ENCODE peak calls at places on chromosomes 6 and 20, in four cellular contexts. One of them, this sample, is unnamed.

GRCh38 chr6:165762125-165762524 is 99.1 kb upstream of the PDE10A start:
- DNase-seq in GM12878: no peak
- DNase-seq in K562: no peak
- DNase-seq in H1: no peak
- DNase-seq in this sample: no peak

GRCh38 chr6:105326838-105327745 is 75.8 kb downstream of the PREP start:
- DNase-seq in GM12878: no peak
- DNase-seq in K562: no peak
- DNase-seq in H1: no peak
- DNase-seq in this sample: peak

GRCh38 chr6:38018755-38019165 is 199.2 kb downstream of the ZFAND3 start:
- DNase-seq in GM12878: no peak
- DNase-seq in K562: no peak
- DNase-seq in H1: no peak
- DNase-seq in this sample: no peak

GRCh38 chr6:31128093-31128676 is 7.9 kb upstream of the CDSN start:
- DNase-seq in GM12878: peak
- DNase-seq in K562: peak
- DNase-seq in H1: no peak
- DNase-seq in this sample: peak

GRCh38 chr6:27617700-27618689 is 145.1 kb upstream of the ZNF184 start:
- DNase-seq in GM12878: no peak
- DNase-seq in K562: peak
- DNase-seq in H1: no peak
- DNase-seq in this sample: peak

GRCh38 chr20:59817406-59817805 is 116.0 kb downstream of the SYCP2 start:
- DNase-seq in GM12878: no peak
- DNase-seq in K562: no peak
- DNase-seq in H1: no peak
- DNase-seq in this sample: no peak

GRCh38 chr6:71888720-71889340 is 2.5 kb downstream of the RIMS1 start:
- DNase-seq in GM12878: no peak
- DNase-seq in K562: no peak
- DNase-seq in H1: no peak
- DNase-seq in this sample: no peak

GRCh38 chr20:19992996-19993908 is 23.9 kb upstream of the NAA20 start:
- DNase-seq in GM12878: no peak
- DNase-seq in K562: no peak
- DNase-seq in H1: no peak
- DNase-seq in this sample: peak

GRCh38 chr6:111592726-111593515 is 12.8 kb downstream of the TRAF3IP2 start:
- DNase-seq in GM12878: no peak
- DNase-seq in K562: no peak
- DNase-seq in H1: no peak
- DNase-seq in this sample: no peak

GRCh38 chr6:75656479-75656878 is 54.8 kb downstream of the SENP6 start:
- DNase-seq in GM12878: no peak
- DNase-seq in K562: no peak
- DNase-seq in H1: no peak
- DNase-seq in this sample: no peak

GRCh38 chr20:36101201-36101600 is 53.3 kb upstream of the EPB41L1 start:
- DNase-seq in GM12878: no peak
- DNase-seq in K562: no peak
- DNase-seq in H1: no peak
- DNase-seq in this sample: no peak

GRCh38 chr6:45430590-45431202 is 53.0 kb upstream of the SUPT3H start:
- DNase-seq in GM12878: no peak
- DNase-seq in K562: no peak
- DNase-seq in H1: no peak
- DNase-seq in this sample: no peak

GRCh38 chr20:63186528-63187316 is 29.2 kb downstream of the YTHDF1 start:
- DNase-seq in GM12878: no peak
- DNase-seq in K562: no peak
- DNase-seq in H1: no peak
- DNase-seq in this sample: no peak

GRCh38 chr20:49282584-49283171 is 4.8 kb upstream of the ZNFX1 start:
- DNase-seq in GM12878: no peak
- DNase-seq in K562: no peak
- DNase-seq in H1: no peak
- DNase-seq in this sample: no peak

GRCh38 chr6:20791074-20791473 is 256.8 kb downstream of the CDKAL1 start:
- DNase-seq in GM12878: peak
- DNase-seq in K562: no peak
- DNase-seq in H1: no peak
- DNase-seq in this sample: no peak

GRCh38 chr20:37336369-37337207 is 9.4 kb upstream of the SRC start:
- DNase-seq in GM12878: peak
- DNase-seq in K562: peak
- DNase-seq in H1: no peak
- DNase-seq in this sample: peak

GRCh38 chr6:139549561-139550070 is 175.2 kb upstream of the CITED2 start:
- DNase-seq in GM12878: no peak
- DNase-seq in K562: no peak
- DNase-seq in H1: no peak
- DNase-seq in this sample: no peak

GRCh38 chr6:161257778-161258457 is 15.9 kb downstream of the AGPAT4 start:
- DNase-seq in GM12878: no peak
- DNase-seq in K562: no peak
- DNase-seq in H1: no peak
- DNase-seq in this sample: peak

GRCh38 chr6:386688-387266 is 4.8 kb upstream of the IRF4 start:
- DNase-seq in GM12878: no peak
- DNase-seq in K562: no peak
- DNase-seq in H1: no peak
- DNase-seq in this sample: no peak

GRCh38 chr6:63799313-63799712 is 163.7 kb downstream of the PHF3 start:
- DNase-seq in GM12878: no peak
- DNase-seq in K562: no peak
- DNase-seq in H1: no peak
- DNase-seq in this sample: no peak

GRCh38 chr20:6026051-6026450 is 27.8 kb downstream of the LRRN4 start:
- DNase-seq in GM12878: no peak
- DNase-seq in K562: no peak
- DNase-seq in H1: no peak
- DNase-seq in this sample: peak

GRCh38 chr20:11712611-11713160 is 205.0 kb upstream of the BTBD3 start:
- DNase-seq in GM12878: no peak
- DNase-seq in K562: no peak
- DNase-seq in H1: no peak
- DNase-seq in this sample: no peak

GRCh38 chr6:131877999-131878789 is 70.4 kb downstream of the ENPP1 start:
- DNase-seq in GM12878: no peak
- DNase-seq in K562: no peak
- DNase-seq in H1: no peak
- DNase-seq in this sample: peak

GRCh38 chr6:169250660-169251059 is 3.0 kb downstream of the THBS2 start:
- DNase-seq in GM12878: no peak
- DNase-seq in K562: no peak
- DNase-seq in H1: no peak
- DNase-seq in this sample: peak

GRCh38 chr20:4573564-4574355 is 147.9 kb upstream of the PRND start:
- DNase-seq in GM12878: no peak
- DNase-seq in K562: no peak
- DNase-seq in H1: no peak
- DNase-seq in this sample: peak

GRCh38 chr6:125544819-125545218 is 204.6 kb upstream of the HEY2 start:
- DNase-seq in GM12878: no peak
- DNase-seq in K562: no peak
- DNase-seq in H1: no peak
- DNase-seq in this sample: no peak

GRCh38 chr6:93417421-93417996 is 1.9 kb downstream of the EPHA7 start:
- DNase-seq in GM12878: no peak
- DNase-seq in K562: no peak
- DNase-seq in H1: no peak
- DNase-seq in this sample: no peak

GRCh38 chr6:129267028-129267427 is 384.1 kb downstream of the LAMA2 start:
- DNase-seq in GM12878: no peak
- DNase-seq in K562: no peak
- DNase-seq in H1: no peak
- DNase-seq in this sample: no peak

GRCh38 chr6:20118877-20119276 is 93.4 kb downstream of the MBOAT1 start:
- DNase-seq in GM12878: no peak
- DNase-seq in K562: no peak
- DNase-seq in H1: no peak
- DNase-seq in this sample: no peak

DNA sequence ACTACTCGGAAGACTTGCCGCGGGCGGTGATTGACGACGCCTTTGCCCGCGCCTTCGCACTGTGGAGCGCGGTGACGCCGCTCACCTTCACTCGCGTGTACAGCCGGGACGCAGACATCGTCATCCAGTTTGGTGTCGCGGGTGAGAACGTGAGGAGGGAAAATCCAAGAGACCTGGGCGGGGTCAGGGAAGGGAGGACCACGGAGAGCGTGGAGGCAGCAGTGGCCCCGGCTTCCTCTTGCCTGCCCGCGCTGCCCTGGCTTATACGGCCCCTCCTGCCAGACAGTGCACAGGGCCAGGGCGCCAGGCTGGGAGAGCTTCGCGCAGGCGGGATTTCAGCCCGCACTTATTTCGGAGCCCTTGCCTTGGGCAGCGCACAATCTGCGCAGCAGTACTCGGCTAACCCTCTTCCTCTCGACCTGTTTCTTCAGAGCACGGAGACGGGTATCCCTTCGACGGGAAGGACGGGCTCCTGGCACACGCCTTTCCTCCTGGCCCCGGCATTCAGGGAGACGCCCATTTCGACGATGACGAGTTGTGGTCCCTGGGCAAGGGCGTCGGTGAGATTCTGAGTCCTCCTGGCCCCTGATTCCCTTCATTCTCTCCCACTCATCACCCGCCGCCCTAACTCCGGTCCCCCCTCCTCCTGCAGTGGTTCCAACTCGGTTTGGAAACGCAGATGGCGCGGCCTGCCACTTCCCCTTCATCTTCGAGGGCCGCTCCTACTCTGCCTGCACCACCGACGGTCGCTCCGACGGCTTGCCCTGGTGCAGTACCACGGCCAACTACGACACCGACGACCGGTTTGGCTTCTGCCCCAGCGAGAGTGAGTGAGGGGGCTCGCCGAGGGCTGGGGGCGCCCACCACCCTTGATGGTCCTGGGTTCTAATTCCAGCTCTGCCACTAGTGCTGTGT is 2.0 kb downstream of the MMP9 start:
- DNase-seq in GM12878: no peak
- DNase-seq in K562: no peak
- DNase-seq in H1: no peak
- DNase-seq in this sample: peak
- TF ChIP-seq CHD1 in GM12878: no peak
- TF ChIP-seq CHD1 in K562: no peak
- TF ChIP-seq CHD1 in H1: no peak
- TF ChIP-seq CHD1 in this sample: no peak

GRCh38 chr6:157239148-157239547 is 84.2 kb downstream of the TMEM242 start:
- DNase-seq in GM12878: no peak
- DNase-seq in K562: no peak
- DNase-seq in H1: no peak
- DNase-seq in this sample: no peak

GRCh38 chr6:157238346-157238745 is 85.0 kb downstream of the TMEM242 start:
- DNase-seq in GM12878: no peak
- DNase-seq in K562: no peak
- DNase-seq in H1: no peak
- DNase-seq in this sample: no peak

GRCh38 chr6:157233686-157234085 is 89.6 kb downstream of the TMEM242 start:
- DNase-seq in GM12878: no peak
- DNase-seq in K562: no peak
- DNase-seq in H1: no peak
- DNase-seq in this sample: no peak

GRCh38 chr6:157235600-157236039 is 87.7 kb downstream of the TMEM242 start:
- DNase-seq in GM12878: no peak
- DNase-seq in K562: no peak
- DNase-seq in H1: peak
- DNase-seq in this sample: peak

DNA sequence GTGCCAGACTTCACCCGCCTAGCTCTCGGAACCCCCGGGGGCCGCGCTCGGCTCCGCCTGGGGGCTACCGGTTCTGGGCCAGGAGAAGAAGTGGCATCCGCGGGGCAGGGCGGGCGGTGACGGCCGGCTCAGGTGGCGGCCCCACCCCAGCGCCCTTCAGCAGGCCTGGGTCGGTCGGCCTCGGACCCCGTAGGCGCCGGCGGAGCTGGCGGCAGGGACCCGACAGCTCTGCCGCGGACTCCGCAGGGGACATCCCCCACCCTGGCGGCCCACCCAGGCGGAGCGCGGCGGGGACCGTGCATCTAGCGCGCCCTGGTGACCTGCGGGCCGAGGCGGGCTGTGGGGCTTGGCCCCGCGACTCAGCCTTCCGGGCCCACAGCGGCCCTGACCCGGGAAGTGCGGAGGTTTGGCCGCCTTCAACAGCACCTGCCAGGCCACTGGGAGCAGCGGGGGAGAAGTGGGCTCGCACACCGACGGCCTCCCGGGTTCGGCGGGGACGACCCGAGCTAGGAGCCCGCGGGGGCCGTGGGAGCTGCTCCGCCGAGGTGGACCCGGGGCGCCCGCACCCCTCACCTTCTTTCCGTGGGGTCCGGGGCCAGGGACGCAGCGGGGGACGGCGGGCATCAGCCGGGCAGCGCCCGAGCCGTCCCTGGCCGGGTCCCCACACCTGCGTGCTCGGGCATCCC is 87.1 kb downstream of the TMEM242 start:
- DNase-seq in GM12878: no peak
- DNase-seq in K562: no peak
- DNase-seq in H1: no peak
- DNase-seq in this sample: no peak
- TF ChIP-seq CHD1 in GM12878: no peak
- TF ChIP-seq CHD1 in K562: no peak
- TF ChIP-seq CHD1 in H1: no peak
- TF ChIP-seq CHD1 in this sample: no peak

DNA sequence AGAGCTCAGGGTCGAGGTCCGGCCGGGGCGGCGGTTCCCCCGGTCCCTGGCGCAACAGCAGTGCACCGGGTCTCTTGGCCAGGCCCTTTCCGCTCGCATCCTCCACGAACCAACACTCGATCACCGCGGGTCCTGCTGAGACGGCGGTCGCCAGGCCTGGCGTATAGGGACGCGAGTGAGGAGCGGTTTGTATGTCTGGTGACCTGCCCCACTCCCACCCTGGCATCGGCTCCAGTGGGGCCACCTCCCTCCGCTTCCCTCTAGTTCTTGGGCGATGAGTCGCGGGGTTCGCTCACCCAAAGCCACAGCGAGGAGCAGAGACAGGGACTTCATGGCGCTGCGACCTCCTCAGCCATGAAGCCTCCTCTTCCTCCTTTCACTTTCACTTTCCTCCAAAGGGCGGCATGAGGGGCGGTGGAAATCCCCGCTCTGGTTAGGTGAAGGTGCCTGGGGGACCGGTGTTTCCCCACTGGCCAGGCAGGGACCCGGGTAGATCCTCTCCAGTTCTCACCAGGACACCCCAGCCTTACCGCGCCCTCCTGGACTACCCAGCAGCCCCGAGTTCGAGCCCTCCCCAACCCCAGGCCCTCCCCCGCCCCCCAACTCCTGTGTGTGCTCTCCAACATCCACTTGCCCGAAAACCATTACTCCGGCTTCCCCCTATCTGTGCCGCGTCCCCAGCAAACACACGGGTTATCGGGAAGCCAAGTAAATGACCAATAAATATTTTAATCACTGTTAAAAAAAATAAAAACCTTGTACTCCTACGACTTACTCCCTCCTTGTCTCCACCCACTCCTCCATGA is at the start of gene TAPBP:
- DNase-seq in GM12878: no peak
- DNase-seq in K562: peak
- DNase-seq in H1: no peak
- DNase-seq in this sample: peak
- TF ChIP-seq CHD1 in GM12878: no peak
- TF ChIP-seq CHD1 in K562: peak
- TF ChIP-seq CHD1 in H1: no peak
- TF ChIP-seq CHD1 in this sample: no peak

GRCh38 chr6:134345780-134346179 is 27.9 kb upstream of the SGK1 start:
- DNase-seq in GM12878: no peak
- DNase-seq in K562: no peak
- DNase-seq in H1: no peak
- DNase-seq in this sample: no peak
- TF ChIP-seq CHD1 in GM12878: no peak
- TF ChIP-seq CHD1 in K562: no peak
- TF ChIP-seq CHD1 in H1: no peak
- TF ChIP-seq CHD1 in this sample: no peak